ENCODE peak calls at places on chromosome 6, in six cellular contexts. P is right lobe of liver, Y is IMR-90, G is MM.1S, V is heart right ventricle, O is left ventricle myocardium inferior. T is an unnamed sample. For H3K36me3, the result is how much of the 10 kb centered on the place peaks cover.

GRCh38 chr6:118913161-118913560 is 19.2 kb downstream of the ASF1A start:
- DNase-seq in P (no peak), Y (no peak), G (no peak), V (no peak), O (no peak), T (no peak)

GRCh38 chr6:55980627-55981211 is 105.3 kb upstream of the BMP5 start:
- DNase-seq in P (no peak), Y (peak), G (peak), V (no peak), O (no peak), T (no peak)

GRCh38 chr6:148128014-148128730 is 214.5 kb upstream of the SASH1 start:
- DNase-seq in P (no peak), Y (no peak), G (no peak), V (no peak), O (no peak), T (no peak)

GRCh38 chr6:166736606-166737005 is 109.6 kb upstream of the RPS6KA2 start:
- DNase-seq in P (no peak), Y (peak), G (no peak), V (no peak), O (no peak), T (peak)

GRCh38 chr6:106870069-106870468 is 104.5 kb downstream of the CD24 start:
- DNase-seq in P (no peak), Y (peak), G (no peak), V (no peak), O (no peak), T (peak)

GRCh38 chr6:168040856-168041496 is 38.0 kb downstream of the FRMD1 start:
- DNase-seq in P (no peak), Y (no peak), G (no peak), V (no peak), O (no peak), T (no peak)

GRCh38 chr6:150336299-150336698 is 32.5 kb upstream of the IYD start:
- DNase-seq in P (no peak), Y (peak), G (no peak), V (no peak), O (no peak), T (no peak)

GRCh38 chr6:144151010-144151727 is 852 bp downstream of the STX11 start:
- DNase-seq in P (peak), Y (no peak), G (peak), V (no peak), O (no peak), T (no peak)

GRCh38 chr6:1636971-1637871 is 27.5 kb downstream of the FOXC1 start:
- DNase-seq in P (no peak), Y (peak), G (no peak), V (no peak), O (no peak), T (peak)

GRCh38 chr6:149015877-149016525 is 269.2 kb downstream of the UST start:
- DNase-seq in P (no peak), Y (no peak), G (no peak), V (no peak), O (no peak), T (no peak)

GRCh38 chr6:117396228-117396627 is 29.5 kb downstream of the ROS1 start:
- DNase-seq in P (no peak), Y (no peak), G (no peak), V (no peak), O (no peak), T (no peak)

GRCh38 chr6:160408528-160408927 is 60.4 kb downstream of the SLC22A3 start:
- DNase-seq in P (no peak), Y (no peak), G (no peak), V (no peak), O (no peak), T (no peak)

DNA sequence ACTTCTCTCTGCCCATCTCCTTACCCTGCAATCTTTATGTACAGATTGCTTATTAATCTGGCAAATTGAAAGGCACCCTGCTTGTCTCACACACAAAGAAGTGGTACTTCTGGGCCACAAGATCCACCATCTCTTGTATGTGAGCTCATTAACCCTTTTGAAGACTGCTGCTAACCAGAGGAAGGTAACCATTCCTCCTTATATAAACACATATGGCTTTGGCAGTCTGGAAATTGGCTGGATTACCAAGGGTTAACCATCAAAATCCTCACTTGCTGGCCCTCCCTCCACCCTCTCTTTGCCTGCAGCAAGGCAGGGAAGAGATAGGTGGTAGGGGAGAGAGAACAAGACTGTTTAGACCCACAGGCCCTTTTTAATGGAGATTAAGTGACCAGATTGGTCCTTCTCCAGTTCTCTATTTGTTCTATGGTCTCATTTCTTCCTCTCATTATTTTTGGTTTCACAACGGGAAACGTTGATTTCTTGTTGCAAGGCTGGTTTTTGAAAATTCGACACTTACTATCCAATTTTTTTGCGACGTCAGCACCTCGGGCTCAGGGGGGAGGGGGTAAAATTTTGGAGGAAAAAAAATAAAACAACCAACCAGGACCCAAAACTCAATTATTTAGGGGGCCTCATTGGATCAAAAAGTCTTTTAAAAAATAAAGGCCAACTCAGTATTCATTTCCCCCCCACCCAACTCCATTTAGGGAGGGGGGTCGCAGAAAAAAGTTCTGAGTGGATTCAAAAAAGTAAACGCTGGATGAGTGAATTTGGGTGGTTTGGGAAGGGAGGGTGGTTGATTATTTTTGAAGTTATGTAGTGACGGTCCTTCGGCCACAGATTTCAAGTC is 859 bp downstream of the PPP1R10 start:
- DNase-seq in P (no peak), Y (no peak), G (peak), V (no peak), O (no peak), T (no peak)
- H3K36me3 ChIP-seq in P (under half), Y (under half), G (under half), V (under half), O (under half), T (under half)

DNA sequence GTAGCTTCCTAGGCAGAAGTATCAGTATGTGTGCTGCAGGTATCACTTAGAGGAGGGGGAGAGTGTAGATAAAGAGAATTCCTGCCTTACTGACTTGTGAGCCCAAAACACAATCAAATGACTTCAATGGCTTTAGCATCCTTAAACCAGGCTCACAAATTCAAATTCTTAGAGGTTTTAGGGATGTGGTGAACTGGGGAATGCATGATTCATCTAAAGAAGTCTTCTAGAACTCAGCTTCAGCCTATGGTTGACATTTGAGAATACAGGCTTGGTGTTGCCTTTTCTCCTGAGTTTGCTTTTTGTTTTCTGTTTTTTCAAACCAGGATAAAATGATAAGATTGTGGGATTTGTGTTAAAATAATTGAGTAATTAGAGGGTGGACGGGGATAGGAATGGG is 14.4 kb downstream of the SNRPC start:
- DNase-seq in P (no peak), Y (peak), G (no peak), V (no peak), O (no peak), T (no peak)
- H3K36me3 ChIP-seq in P (under half), Y (under half), G (under half), V (half or more), O (half or more), T (half or more)

GRCh38 chr6:50832912-50833311 is 14.2 kb downstream of the TFAP2B start:
- DNase-seq in P (no peak), Y (no peak), G (no peak), V (no peak), O (no peak), T (no peak)
- H3K36me3 ChIP-seq in P (under half), Y (under half), G (under half), V (under half), O (under half), T (under half)

GRCh38 chr6:63578757-63579156 is 6.5 kb downstream of the LOC128125822 start:
- DNase-seq in P (no peak), Y (no peak), G (no peak), V (no peak), O (no peak), T (no peak)
- H3K36me3 ChIP-seq in P (half or more), Y (under half), G (under half), V (half or more), O (half or more), T (half or more)

GRCh38 chr6:111731404-111732195 is 125.9 kb upstream of the TRAF3IP2 start:
- DNase-seq in P (no peak), Y (peak), G (no peak), V (no peak), O (no peak), T (no peak)

GRCh38 chr6:111737065-111737521 is 131.4 kb upstream of the TRAF3IP2 start:
- DNase-seq in P (no peak), Y (peak), G (no peak), V (no peak), O (no peak), T (no peak)

GRCh38 chr6:111736005-111736607 is 130.4 kb upstream of the TRAF3IP2 start:
- DNase-seq in P (no peak), Y (peak), G (no peak), V (no peak), O (no peak), T (no peak)

GRCh38 chr6:111732390-111732789 is 126.7 kb upstream of the TRAF3IP2 start:
- DNase-seq in P (no peak), Y (no peak), G (no peak), V (no peak), O (no peak), T (no peak)

DNA sequence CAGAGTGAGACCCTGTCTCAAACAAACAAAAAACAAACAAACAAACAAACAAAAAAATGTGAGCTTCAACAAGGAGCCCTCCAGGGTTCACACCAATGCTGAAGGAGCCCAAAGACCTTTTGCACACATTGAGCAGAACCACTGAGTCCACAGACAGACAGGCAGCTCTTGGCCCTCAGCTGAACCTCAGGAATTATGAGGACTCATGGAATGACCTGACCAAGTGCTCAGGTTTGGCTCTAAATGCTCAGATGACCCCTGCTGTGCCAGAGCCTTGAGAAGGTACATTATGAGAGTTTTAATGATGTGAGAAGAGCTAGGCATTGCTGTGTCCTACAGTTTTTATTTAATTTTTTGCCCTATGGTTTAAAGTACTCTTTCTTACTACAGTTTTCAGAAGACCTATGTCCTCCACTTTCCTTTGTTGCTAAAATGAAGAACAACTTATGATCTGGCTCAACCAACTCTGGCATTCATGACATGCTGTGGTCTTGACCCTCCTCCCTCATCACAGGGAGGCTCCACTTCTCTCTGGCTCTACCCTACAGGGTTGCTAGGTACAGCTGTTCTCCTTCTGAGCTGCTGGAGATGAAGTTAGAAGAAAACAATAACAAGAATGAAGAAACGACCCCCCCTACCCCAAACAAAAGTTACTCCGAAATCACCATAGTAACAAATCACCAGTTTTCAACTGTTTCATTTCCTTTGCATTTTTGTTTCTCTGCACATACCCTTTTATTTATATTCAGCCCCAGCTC is 128.6 kb upstream of the TRAF3IP2 start:
- DNase-seq in P (no peak), Y (peak), G (no peak), V (no peak), O (no peak), T (no peak)
- H3K36me3 ChIP-seq in P (under half), Y (under half), G (under half), V (under half), O (under half), T (under half)

DNA sequence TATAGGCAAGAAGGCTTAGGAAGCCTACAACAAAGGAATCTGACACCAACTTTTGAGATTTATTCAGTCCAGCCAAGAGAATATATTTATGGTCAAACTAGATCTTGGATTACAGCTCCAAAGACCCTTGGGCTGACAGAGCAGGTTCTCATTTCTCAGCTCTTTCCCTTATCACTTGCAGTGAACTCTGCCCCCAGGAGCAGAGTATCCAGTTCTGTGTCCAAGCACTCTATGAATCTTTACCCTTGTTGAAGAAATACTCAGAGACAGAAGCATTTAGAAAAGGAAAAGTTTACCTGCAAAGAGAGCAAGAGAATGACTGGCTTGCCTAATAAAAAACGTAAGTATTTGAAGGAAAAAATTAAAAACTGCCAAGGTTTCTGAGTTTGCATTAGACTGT is 190.5 kb downstream of the SLC16A10 start:
- DNase-seq in P (peak), Y (no peak), G (no peak), V (no peak), O (no peak), T (no peak)
- H3K36me3 ChIP-seq in P (under half), Y (under half), G (under half), V (half or more), O (half or more), T (half or more)

GRCh38 chr6:52513896-52514295 is 63.0 kb downstream of the TRAM2 start:
- DNase-seq in P (no peak), Y (no peak), G (no peak), V (no peak), O (no peak), T (no peak)
- H3K36me3 ChIP-seq in P (under half), Y (under half), G (half or more), V (half or more), O (under half), T (under half)

GRCh38 chr6:108200186-108200585 is 34.4 kb downstream of the NR2E1 start:
- DNase-seq in P (no peak), Y (no peak), G (no peak), V (no peak), O (no peak), T (no peak)
- H3K36me3 ChIP-seq in P (under half), Y (under half), G (under half), V (under half), O (under half), T (under half)

T was measured in RWPE2.